ENCODE peak calls at places on chromosomes 1 and 21, in nine cellular contexts. One of them, this sample, is unnamed.

GRCh38 chr1:1085911-1086841 is 12.1 kb upstream of the RNF223 start:
- DNase-seq in epithelial cell of proximal tubule: no peak
- DNase-seq in NCI-H2029: no peak
- DNase-seq in DMS79 treated with DMSO at 0.1 percent for 48 hours: no peak
- DNase-seq in progenitor cell of endocrine pancreas: no peak
- DNase-seq in suprapubic skin: no peak
- DNase-seq in HTR-8/SVneo: no peak
- DNase-seq in myocyte: no peak
- DNase-seq in lower leg skin: no peak
- DNase-seq in this sample: peak

GRCh38 chr1:109091196-109092193 is 931 bp downstream of the TMEM167B start:
- DNase-seq in HTR-8/SVneo: no peak
- DNase-seq in epithelial cell of proximal tubule: no peak
- DNase-seq in DMS79 treated with DMSO at 0.1 percent for 48 hours: no peak
- DNase-seq in lower leg skin: no peak
- DNase-seq in NCI-H2029: no peak
- DNase-seq in myocyte: no peak
- DNase-seq in progenitor cell of endocrine pancreas: no peak
- DNase-seq in suprapubic skin: no peak
- DNase-seq in this sample: no peak

GRCh38 chr1:205442051-205442721 is 13.7 kb downstream of the BLACAT1 start:
- DNase-seq in progenitor cell of endocrine pancreas: no peak
- DNase-seq in myocyte: peak
- DNase-seq in lower leg skin: no peak
- DNase-seq in NCI-H2029: peak
- DNase-seq in suprapubic skin: no peak
- DNase-seq in DMS79 treated with DMSO at 0.1 percent for 48 hours: peak
- DNase-seq in epithelial cell of proximal tubule: peak
- DNase-seq in HTR-8/SVneo: no peak
- DNase-seq in this sample: no peak

GRCh38 chr1:21865609-21865942 is 53.5 kb downstream of the LDLRAD2 start:
- DNase-seq in suprapubic skin: no peak
- DNase-seq in progenitor cell of endocrine pancreas: no peak
- DNase-seq in DMS79 treated with DMSO at 0.1 percent for 48 hours: no peak
- DNase-seq in myocyte: no peak
- DNase-seq in epithelial cell of proximal tubule: no peak
- DNase-seq in lower leg skin: no peak
- DNase-seq in NCI-H2029: no peak
- DNase-seq in HTR-8/SVneo: no peak
- DNase-seq in this sample: no peak

GRCh38 chr1:1836119-1836518 is 54.8 kb downstream of the GNB1 start:
- DNase-seq in progenitor cell of endocrine pancreas: no peak
- DNase-seq in lower leg skin: no peak
- DNase-seq in suprapubic skin: no peak
- DNase-seq in NCI-H2029: no peak
- DNase-seq in myocyte: no peak
- DNase-seq in HTR-8/SVneo: no peak
- DNase-seq in epithelial cell of proximal tubule: no peak
- DNase-seq in DMS79 treated with DMSO at 0.1 percent for 48 hours: no peak
- DNase-seq in this sample: no peak

GRCh38 chr1:59530119-59530518 is 233.2 kb downstream of the FGGY start:
- DNase-seq in progenitor cell of endocrine pancreas: no peak
- DNase-seq in HTR-8/SVneo: no peak
- DNase-seq in lower leg skin: no peak
- DNase-seq in myocyte: no peak
- DNase-seq in DMS79 treated with DMSO at 0.1 percent for 48 hours: no peak
- DNase-seq in epithelial cell of proximal tubule: no peak
- DNase-seq in suprapubic skin: no peak
- DNase-seq in NCI-H2029: no peak
- DNase-seq in this sample: no peak

GRCh38 chr21:34029724-34030528 is 43.5 kb upstream of the MRPS6 start:
- DNase-seq in suprapubic skin: no peak
- DNase-seq in lower leg skin: no peak
- DNase-seq in epithelial cell of proximal tubule: no peak
- DNase-seq in myocyte: no peak
- DNase-seq in HTR-8/SVneo: peak
- DNase-seq in progenitor cell of endocrine pancreas: no peak
- DNase-seq in NCI-H2029: peak
- DNase-seq in DMS79 treated with DMSO at 0.1 percent for 48 hours: no peak
- DNase-seq in this sample: no peak

GRCh38 chr1:33088119-33088906 is 7.4 kb downstream of the AZIN2 start:
- DNase-seq in HTR-8/SVneo: no peak
- DNase-seq in NCI-H2029: no peak
- DNase-seq in suprapubic skin: no peak
- DNase-seq in progenitor cell of endocrine pancreas: no peak
- DNase-seq in epithelial cell of proximal tubule: no peak
- DNase-seq in myocyte: no peak
- DNase-seq in DMS79 treated with DMSO at 0.1 percent for 48 hours: no peak
- DNase-seq in lower leg skin: no peak
- DNase-seq in this sample: no peak

GRCh38 chr1:161226320-161226711 is 456 bp downstream of the TOMM40L start:
- DNase-seq in progenitor cell of endocrine pancreas: no peak
- DNase-seq in NCI-H2029: no peak
- DNase-seq in DMS79 treated with DMSO at 0.1 percent for 48 hours: no peak
- DNase-seq in suprapubic skin: no peak
- DNase-seq in myocyte: no peak
- DNase-seq in lower leg skin: no peak
- DNase-seq in HTR-8/SVneo: no peak
- DNase-seq in epithelial cell of proximal tubule: no peak
- DNase-seq in this sample: no peak

GRCh38 chr21:27419153-27419552 is 452.3 kb upstream of the ADAMTS5 start:
- DNase-seq in suprapubic skin: no peak
- DNase-seq in progenitor cell of endocrine pancreas: no peak
- DNase-seq in epithelial cell of proximal tubule: no peak
- DNase-seq in DMS79 treated with DMSO at 0.1 percent for 48 hours: no peak
- DNase-seq in myocyte: no peak
- DNase-seq in lower leg skin: no peak
- DNase-seq in HTR-8/SVneo: no peak
- DNase-seq in NCI-H2029: no peak
- DNase-seq in this sample: no peak

This sample was measured in posterior cingulate gyrus.